ENCODE peak calls at places on chromosome 17, in five cellular contexts. M is HFF-Myc, N is fibroblast of gingiva, U is Right ventricle myocardium superior, Y is WTC11. W is an unnamed sample.

GRCh38 chr17:77432034-77432554 is 291.3 kb downstream of the SEC14L1 start:
- DNase-seq in Y (no peak), N (no peak), M (no peak), U (no peak), W (no peak)

GRCh38 chr17:7881655-7882054 is 6.9 kb upstream of the CHD3 start:
- DNase-seq in Y (no peak), M (no peak), U (no peak), N (no peak), W (peak)

GRCh38 chr17:78125976-78126894 is 2.3 kb downstream of the TMC6 start:
- DNase-seq in Y (no peak), M (no peak), U (peak), N (no peak), W (no peak)

GRCh38 chr17:35715416-35715815 is 16.0 kb upstream of the RASL10B start:
- DNase-seq in N (no peak), U (no peak), M (no peak), Y (no peak), W (no peak)

GRCh38 chr17:17062356-17062755 is 20.1 kb downstream of the MPRIP start:
- DNase-seq in M (no peak), U (no peak), N (peak), Y (no peak), W (peak)

GRCh38 chr17:50967795-50968194 is 101.6 kb upstream of the TOB1 start:
- DNase-seq in N (peak), M (no peak), U (no peak), Y (no peak), W (no peak)

GRCh38 chr17:40564195-40564882 is 933 bp downstream of the CCR7 start:
- DNase-seq in U (no peak), Y (no peak), M (no peak), N (no peak), W (peak)

GRCh38 chr17:10195090-10195489 is 3.3 kb downstream of the GAS7 start:
- DNase-seq in Y (no peak), U (no peak), N (no peak), M (no peak), W (no peak)

GRCh38 chr17:70071127-70071526 is 3.9 kb upstream of the KCNJ16 start:
- DNase-seq in N (no peak), M (no peak), Y (no peak), U (no peak), W (no peak)

GRCh38 chr17:17726721-17727060 is 45.4 kb downstream of the RAI1 start:
- DNase-seq in Y (no peak), M (no peak), N (no peak), U (no peak), W (no peak)

GRCh38 chr17:20206591-20206990 is 197.4 kb downstream of the SPECC1 start:
- DNase-seq in N (peak), U (no peak), M (no peak), Y (no peak), W (no peak)

GRCh38 chr17:1644493-1645206 is 882 bp downstream of the SCARF1 start:
- DNase-seq in Y (no peak), M (no peak), N (no peak), U (no peak), W (no peak)

GRCh38 chr17:6755281-6755680 is 565 bp upstream of the XAF1 start:
- DNase-seq in M (no peak), U (peak), N (peak), Y (no peak), W (peak)

GRCh38 chr17:2237960-2238359 is 65.6 kb downstream of the SMG6 start:
- DNase-seq in U (no peak), M (no peak), Y (no peak), N (peak), W (no peak)

GRCh38 chr17:61574542-61575351 is 16.3 kb downstream of the NACA2 start:
- DNase-seq in U (no peak), Y (peak), M (peak), N (peak), W (no peak)

GRCh38 chr17:10857976-10858375 is 20.1 kb upstream of the PIRT start:
- DNase-seq in Y (no peak), M (no peak), N (no peak), U (no peak), W (no peak)

GRCh38 chr17:28326114-28326513 is 7.1 kb downstream of the TMEM97 start:
- DNase-seq in M (no peak), N (no peak), U (no peak), Y (no peak), W (no peak)

GRCh38 chr17:18960241-18960665 is 8.3 kb downstream of the SLC5A10 start:
- DNase-seq in M (no peak), Y (no peak), N (no peak), U (no peak), W (no peak)

GRCh38 chr17:81636505-81637288 is at the start of the genes NPLOC4 and TSPAN10:
- DNase-seq in U (peak), Y (peak), N (peak), M (peak), W (peak)

GRCh38 chr17:4708436-4708835 is 2.0 kb upstream of the ARRB2 start:
- DNase-seq in Y (peak), M (no peak), U (no peak), N (no peak), W (no peak)

GRCh38 chr17:35028531-35029262 is 34.8 kb downstream of the RFFL start:
- DNase-seq in Y (no peak), U (no peak), M (no peak), N (no peak), W (no peak)

GRCh38 chr17:19411641-19412040 is 609 bp downstream of the RNF112 start:
- DNase-seq in M (no peak), N (no peak), U (no peak), Y (no peak), W (no peak)

GRCh38 chr17:27471321-27472269 is 15.3 kb downstream of the KSR1 start:
- DNase-seq in U (no peak), Y (no peak), N (peak), M (no peak), W (peak)

GRCh38 chr17:66986659-66987058 is 22.2 kb downstream of the CACNG4 start:
- DNase-seq in M (no peak), N (no peak), Y (no peak), U (no peak), W (no peak)

GRCh38 chr17:13031718-13032350 is 14.0 kb upstream of the ELAC2 start:
- DNase-seq in Y (peak), N (peak), M (no peak), U (peak), W (no peak)

GRCh38 chr17:13182450-13182849 is 164.6 kb upstream of the ELAC2 start:
- DNase-seq in M (no peak), Y (no peak), U (no peak), N (no peak), W (no peak)

GRCh38 chr17:9971991-9972390 is 66.9 kb upstream of the RCVRN start:
- DNase-seq in U (peak), M (peak), N (no peak), Y (no peak), W (peak)

GRCh38 chr17:1294157-1294717 is 14.8 kb downstream of the TRARG1 start:
- DNase-seq in U (no peak), N (no peak), Y (no peak), M (no peak), W (no peak)